ENCODE peak calls at places on chromosomes 5 and 9, in six cellular contexts. O, X, Z, C, L and M are unnamed samples.

GRCh38 chr5:138829341-138829740 is 45.8 kb downstream of the LRRTM2 start:
- DNase-seq in O (no peak), X (no peak), C (no peak), Z (peak; percentile 91), L (no peak), M (peak; percentile 53)

GRCh38 chr9:31168161-31168560 is 1216.3 kb upstream of the ACO1 start:
- DNase-seq in Z (no peak), O (no peak), C (no peak), X (no peak), L (no peak), M (peak; percentile 20)

GRCh38 chr5:168989731-168990505 is 311.0 kb downstream of the SLIT3 start:
- DNase-seq in Z (no peak), L (no peak), X (no peak), O (no peak), C (no peak), M (no peak)

GRCh38 chr9:108800632-108801099 is 55.1 kb downstream of the ACTL7B start:
- DNase-seq in Z (no peak), X (no peak), L (no peak), O (no peak), C (no peak), M (no peak)

GRCh38 chr5:16754621-16755020 is 137.8 kb upstream of the RETREG1 start:
- DNase-seq in X (no peak), L (no peak), C (no peak), Z (peak; percentile 26), O (no peak), M (no peak)

GRCh38 chr9:32966036-32966435 is 35.4 kb downstream of the APTX start:
- DNase-seq in X (no peak), O (no peak), Z (no peak), L (no peak), C (no peak), M (no peak)

GRCh38 chr9:15308511-15308910 is 1.5 kb upstream of the TTC39B start:
- DNase-seq in X (peak; percentile 32), O (peak; percentile 63), C (no peak), L (no peak), Z (peak; percentile 80), M (peak; percentile 50)

GRCh38 chr5:54718647-54719046 is 201.1 kb downstream of the SNX18 start:
- DNase-seq in O (peak; percentile 29), L (no peak), C (no peak), X (no peak), Z (no peak), M (no peak)

GRCh38 chr5:160311491-160312138 is 749 bp downstream of the CCNJL start:
- DNase-seq in L (no peak), X (no peak), Z (no peak), C (no peak), O (no peak), M (no peak)

GRCh38 chr9:76571288-76572204 is 112.6 kb downstream of the GCNT1 start:
- DNase-seq in C (no peak), O (no peak), Z (peak; percentile 42), L (no peak), X (no peak), M (no peak)

GRCh38 chr9:137494104-137494544 is 35.0 kb upstream of the NSMF start:
- DNase-seq in C (no peak), L (no peak), O (no peak), X (peak; percentile 76), Z (no peak), M (no peak)

GRCh38 chr9:70324963-70325362 is 66.2 kb downstream of the SMC5 start:
- DNase-seq in O (no peak), X (peak; percentile 10), L (no peak), C (no peak), Z (peak; percentile 88), M (peak; percentile 16)